ENCODE peak calls at places on chromosome 11, in seven cellular contexts. One of them, this sample, is unnamed.

GRCh38 chr11:12069053-12069676 is 41.2 kb upstream of the MICAL2 start:
- DNase-seq in Peyer's patch: no peak
- DNase-seq in CD8-positive, alpha-beta memory T cell: no peak
- DNase-seq in CD8-positive, alpha-beta T cell: no peak
- DNase-seq in left ventricle myocardium inferior: no peak
- DNase-seq in esophagus squamous epithelium: no peak
- DNase-seq in K562: peak; percentile 41
- DNase-seq in this sample: no peak

GRCh38 chr11:6618117-6619020 is 853 bp downstream of the TPP1 start:
- DNase-seq in Peyer's patch: peak; percentile 55
- DNase-seq in CD8-positive, alpha-beta memory T cell: peak; percentile 64
- DNase-seq in CD8-positive, alpha-beta T cell: peak; percentile 63
- DNase-seq in left ventricle myocardium inferior: no peak
- DNase-seq in esophagus squamous epithelium: no peak
- DNase-seq in K562: peak; percentile 75
- DNase-seq in this sample: peak; percentile 88

GRCh38 chr11:128553662-128554392 is 33.5 kb downstream of the ETS1 start:
- DNase-seq in Peyer's patch: no peak
- DNase-seq in CD8-positive, alpha-beta memory T cell: no peak
- DNase-seq in CD8-positive, alpha-beta T cell: no peak
- DNase-seq in left ventricle myocardium inferior: no peak
- DNase-seq in esophagus squamous epithelium: no peak
- DNase-seq in K562: no peak
- DNase-seq in this sample: no peak

GRCh38 chr11:59755701-59756495 is 722 bp downstream of the STX3 start:
- DNase-seq in Peyer's patch: peak; percentile 91
- DNase-seq in CD8-positive, alpha-beta memory T cell: peak; percentile 45
- DNase-seq in CD8-positive, alpha-beta T cell: peak; percentile 48
- DNase-seq in left ventricle myocardium inferior: peak; percentile 65
- DNase-seq in esophagus squamous epithelium: no peak
- DNase-seq in K562: peak; percentile 83
- DNase-seq in this sample: no peak

GRCh38 chr11:47924184-47924671 is 56.1 kb upstream of the PTPRJ start:
- DNase-seq in Peyer's patch: no peak
- DNase-seq in CD8-positive, alpha-beta memory T cell: no peak
- DNase-seq in CD8-positive, alpha-beta T cell: no peak
- DNase-seq in left ventricle myocardium inferior: no peak
- DNase-seq in esophagus squamous epithelium: no peak
- DNase-seq in K562: no peak
- DNase-seq in this sample: no peak

GRCh38 chr11:132114185-132114584 is 743.8 kb downstream of the NTM start:
- DNase-seq in Peyer's patch: no peak
- DNase-seq in CD8-positive, alpha-beta memory T cell: no peak
- DNase-seq in CD8-positive, alpha-beta T cell: no peak
- DNase-seq in left ventricle myocardium inferior: no peak
- DNase-seq in esophagus squamous epithelium: no peak
- DNase-seq in K562: no peak
- DNase-seq in this sample: no peak

GRCh38 chr11:112655386-112655785 is 305.8 kb upstream of the NCAM1 start:
- DNase-seq in Peyer's patch: no peak
- DNase-seq in CD8-positive, alpha-beta memory T cell: no peak
- DNase-seq in CD8-positive, alpha-beta T cell: no peak
- DNase-seq in left ventricle myocardium inferior: peak; percentile 87
- DNase-seq in esophagus squamous epithelium: peak; percentile 3
- DNase-seq in K562: no peak
- DNase-seq in this sample: no peak

GRCh38 chr11:109853156-109853776 is 239.9 kb upstream of the ZC3H12C start:
- DNase-seq in Peyer's patch: no peak
- DNase-seq in CD8-positive, alpha-beta memory T cell: no peak
- DNase-seq in CD8-positive, alpha-beta T cell: no peak
- DNase-seq in left ventricle myocardium inferior: no peak
- DNase-seq in esophagus squamous epithelium: no peak
- DNase-seq in K562: peak; percentile 23
- DNase-seq in this sample: peak; percentile 60

GRCh38 chr11:117830072-117830471 is 5.5 kb upstream of the FXYD2 start:
- DNase-seq in Peyer's patch: no peak
- DNase-seq in CD8-positive, alpha-beta memory T cell: no peak
- DNase-seq in CD8-positive, alpha-beta T cell: no peak
- DNase-seq in left ventricle myocardium inferior: no peak
- DNase-seq in esophagus squamous epithelium: no peak
- DNase-seq in K562: no peak
- DNase-seq in this sample: peak; percentile 6

GRCh38 chr11:1826552-1827094 is 8.2 kb upstream of the SYT8 start:
- DNase-seq in Peyer's patch: peak; percentile 69
- DNase-seq in CD8-positive, alpha-beta memory T cell: no peak
- DNase-seq in CD8-positive, alpha-beta T cell: no peak
- DNase-seq in left ventricle myocardium inferior: no peak
- DNase-seq in esophagus squamous epithelium: no peak
- DNase-seq in K562: peak; percentile 63
- DNase-seq in this sample: no peak

GRCh38 chr11:133040289-133040893 is 491.9 kb downstream of the OPCML start:
- DNase-seq in Peyer's patch: no peak
- DNase-seq in CD8-positive, alpha-beta memory T cell: no peak
- DNase-seq in CD8-positive, alpha-beta T cell: no peak
- DNase-seq in left ventricle myocardium inferior: no peak
- DNase-seq in esophagus squamous epithelium: no peak
- DNase-seq in K562: no peak
- DNase-seq in this sample: no peak

GRCh38 chr11:86477495-86478155 is 102.9 kb downstream of the CCDC81 start:
- DNase-seq in Peyer's patch: no peak
- DNase-seq in CD8-positive, alpha-beta memory T cell: no peak
- DNase-seq in CD8-positive, alpha-beta T cell: no peak
- DNase-seq in left ventricle myocardium inferior: no peak
- DNase-seq in esophagus squamous epithelium: no peak
- DNase-seq in K562: no peak
- DNase-seq in this sample: no peak

GRCh38 chr11:106309070-106309684 is 231.7 kb downstream of the AASDHPPT start:
- DNase-seq in Peyer's patch: no peak
- DNase-seq in CD8-positive, alpha-beta memory T cell: no peak
- DNase-seq in CD8-positive, alpha-beta T cell: no peak
- DNase-seq in left ventricle myocardium inferior: no peak
- DNase-seq in esophagus squamous epithelium: no peak
- DNase-seq in K562: no peak
- DNase-seq in this sample: no peak

GRCh38 chr11:113579292-113579940 is 104.2 kb upstream of the DRD2 start:
- DNase-seq in Peyer's patch: no peak
- DNase-seq in CD8-positive, alpha-beta memory T cell: no peak
- DNase-seq in CD8-positive, alpha-beta T cell: no peak
- DNase-seq in left ventricle myocardium inferior: no peak
- DNase-seq in esophagus squamous epithelium: no peak
- DNase-seq in K562: no peak
- DNase-seq in this sample: no peak

GRCh38 chr11:20661445-20661844 is 7.9 kb upstream of the NELL1 start:
- DNase-seq in Peyer's patch: no peak
- DNase-seq in CD8-positive, alpha-beta memory T cell: no peak
- DNase-seq in CD8-positive, alpha-beta T cell: no peak
- DNase-seq in left ventricle myocardium inferior: no peak
- DNase-seq in esophagus squamous epithelium: no peak
- DNase-seq in K562: no peak
- DNase-seq in this sample: no peak

GRCh38 chr11:2256293-2256913 is 14.0 kb downstream of the ASCL2 start:
- DNase-seq in Peyer's patch: no peak
- DNase-seq in CD8-positive, alpha-beta memory T cell: no peak
- DNase-seq in CD8-positive, alpha-beta T cell: no peak
- DNase-seq in left ventricle myocardium inferior: no peak
- DNase-seq in esophagus squamous epithelium: no peak
- DNase-seq in K562: no peak
- DNase-seq in this sample: no peak

GRCh38 chr11:59776210-59777066 is 21.3 kb downstream of the STX3 start:
- DNase-seq in Peyer's patch: no peak
- DNase-seq in CD8-positive, alpha-beta memory T cell: no peak
- DNase-seq in CD8-positive, alpha-beta T cell: no peak
- DNase-seq in left ventricle myocardium inferior: no peak
- DNase-seq in esophagus squamous epithelium: no peak
- DNase-seq in K562: no peak
- DNase-seq in this sample: no peak

GRCh38 chr11:10539339-10539738 is 1.6 kb downstream of the RNF141 start:
- DNase-seq in Peyer's patch: no peak
- DNase-seq in CD8-positive, alpha-beta memory T cell: no peak
- DNase-seq in CD8-positive, alpha-beta T cell: no peak
- DNase-seq in left ventricle myocardium inferior: no peak
- DNase-seq in esophagus squamous epithelium: no peak
- DNase-seq in K562: no peak
- DNase-seq in this sample: no peak

GRCh38 chr11:128052912-128053641 is 534.3 kb downstream of the ETS1 start:
- DNase-seq in Peyer's patch: no peak
- DNase-seq in CD8-positive, alpha-beta memory T cell: no peak
- DNase-seq in CD8-positive, alpha-beta T cell: no peak
- DNase-seq in left ventricle myocardium inferior: no peak
- DNase-seq in esophagus squamous epithelium: no peak
- DNase-seq in K562: no peak
- DNase-seq in this sample: no peak

DNA sequence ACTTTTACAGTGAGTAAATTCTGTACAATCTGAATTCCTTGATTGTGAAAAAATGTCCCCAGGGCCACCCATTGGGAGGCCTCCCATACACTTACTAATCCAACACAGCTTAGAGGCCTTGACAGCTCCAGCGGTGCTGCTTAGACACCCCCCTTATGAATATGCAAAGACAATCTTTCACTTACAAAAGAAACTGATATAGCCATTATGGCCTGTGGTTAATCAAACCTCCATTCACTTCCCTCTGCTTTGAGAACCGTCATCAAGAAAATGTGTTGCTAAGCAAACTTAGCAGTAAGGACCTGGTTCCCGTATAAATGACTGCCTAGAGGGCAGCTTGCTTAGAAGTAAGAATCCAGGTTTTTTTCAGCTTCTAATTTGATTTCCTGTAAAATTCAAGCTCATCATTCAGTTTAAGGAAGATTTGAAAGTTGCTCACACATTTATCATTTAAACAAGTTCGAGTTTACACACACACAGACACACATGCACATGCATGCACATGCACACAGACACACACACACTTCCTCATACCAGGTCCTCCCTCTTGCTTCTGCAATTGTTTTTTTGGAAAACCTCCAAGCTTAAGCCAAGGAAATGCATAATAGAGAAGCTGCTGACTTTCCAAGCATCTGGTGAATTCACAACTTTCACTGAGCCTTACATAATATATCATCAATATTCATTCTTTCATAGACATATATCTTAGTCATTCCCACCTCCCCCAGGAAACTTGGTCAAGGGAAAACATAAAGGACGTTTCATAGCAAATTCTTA is 137.7 kb upstream of the BLID start:
- DNase-seq in Peyer's patch: no peak
- DNase-seq in CD8-positive, alpha-beta memory T cell: no peak
- DNase-seq in CD8-positive, alpha-beta T cell: no peak
- DNase-seq in left ventricle myocardium inferior: no peak
- DNase-seq in esophagus squamous epithelium: no peak
- DNase-seq in K562: no peak
- DNase-seq in this sample: peak; percentile 40
- H3K27me3 ChIP-seq in Peyer's patch: no peaks in the 10 kb centered on the region
- H3K27me3 ChIP-seq in CD8-positive, alpha-beta memory T cell: no peaks in the 10 kb centered on the region
- H3K27me3 ChIP-seq in CD8-positive, alpha-beta T cell: no peaks in the 10 kb centered on the region
- H3K27me3 ChIP-seq in left ventricle myocardium inferior: no peaks in the 10 kb centered on the region
- H3K27me3 ChIP-seq in esophagus squamous epithelium: no peaks in the 10 kb centered on the region
- H3K27me3 ChIP-seq in K562: no peaks in the 10 kb centered on the region
- H3K27me3 ChIP-seq in this sample: no peaks in the 10 kb centered on the region

GRCh38 chr11:35419713-35420333 is 465 bp upstream of the SLC1A2 start:
- DNase-seq in Peyer's patch: no peak
- DNase-seq in CD8-positive, alpha-beta memory T cell: no peak
- DNase-seq in CD8-positive, alpha-beta T cell: no peak
- DNase-seq in left ventricle myocardium inferior: peak; percentile 18
- DNase-seq in esophagus squamous epithelium: no peak
- DNase-seq in K562: no peak
- DNase-seq in this sample: no peak
- H3K27me3 ChIP-seq in Peyer's patch: peaks cover 28% of the 10 kb centered on the region
- H3K27me3 ChIP-seq in CD8-positive, alpha-beta memory T cell: peaks cover 39% of the 10 kb centered on the region
- H3K27me3 ChIP-seq in CD8-positive, alpha-beta T cell: peaks cover 19% of the 10 kb centered on the region
- H3K27me3 ChIP-seq in left ventricle myocardium inferior: peaks cover 98% of the 10 kb centered on the region
- H3K27me3 ChIP-seq in esophagus squamous epithelium: peaks cover 6% of the 10 kb centered on the region
- H3K27me3 ChIP-seq in K562: peaks cover 24% of the 10 kb centered on the region
- H3K27me3 ChIP-seq in this sample: peaks cover 83% of the 10 kb centered on the region

GRCh38 chr11:27627979-27628378 is 72.3 kb downstream of the BDNF start:
- DNase-seq in Peyer's patch: no peak
- DNase-seq in CD8-positive, alpha-beta memory T cell: no peak
- DNase-seq in CD8-positive, alpha-beta T cell: no peak
- DNase-seq in left ventricle myocardium inferior: no peak
- DNase-seq in esophagus squamous epithelium: no peak
- DNase-seq in K562: no peak
- DNase-seq in this sample: no peak
- H3K27me3 ChIP-seq in Peyer's patch: no peaks in the 10 kb centered on the region
- H3K27me3 ChIP-seq in CD8-positive, alpha-beta memory T cell: no peaks in the 10 kb centered on the region
- H3K27me3 ChIP-seq in CD8-positive, alpha-beta T cell: no peaks in the 10 kb centered on the region
- H3K27me3 ChIP-seq in left ventricle myocardium inferior: no peaks in the 10 kb centered on the region
- H3K27me3 ChIP-seq in esophagus squamous epithelium: no peaks in the 10 kb centered on the region
- H3K27me3 ChIP-seq in K562: no peaks in the 10 kb centered on the region
- H3K27me3 ChIP-seq in this sample: peaks cover 3% of the 10 kb centered on the region

DNA sequence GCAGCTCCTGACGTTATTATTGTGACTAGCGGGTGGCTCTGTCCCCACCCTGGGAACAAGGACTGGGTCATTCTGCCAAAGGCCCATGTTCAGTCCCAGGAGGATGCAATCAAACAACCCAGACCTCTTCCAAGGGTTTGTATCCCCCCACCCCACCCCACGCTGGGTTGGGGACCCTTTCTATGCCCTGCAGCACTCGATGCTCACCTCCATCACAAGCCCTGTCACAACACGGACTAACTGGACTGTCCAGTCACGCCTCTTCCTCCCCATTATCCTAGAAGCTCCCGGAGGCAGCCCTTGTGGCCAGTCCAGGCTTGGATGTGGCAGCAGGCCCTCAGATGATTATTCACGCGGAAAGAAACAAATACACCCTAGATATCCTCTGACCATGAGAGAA is 3.7 kb downstream of the SHANK2 start:
- DNase-seq in Peyer's patch: no peak
- DNase-seq in CD8-positive, alpha-beta memory T cell: no peak
- DNase-seq in CD8-positive, alpha-beta T cell: no peak
- DNase-seq in left ventricle myocardium inferior: no peak
- DNase-seq in esophagus squamous epithelium: no peak
- DNase-seq in K562: no peak
- DNase-seq in this sample: no peak
- H3K27me3 ChIP-seq in Peyer's patch: no peaks in the 10 kb centered on the region
- H3K27me3 ChIP-seq in CD8-positive, alpha-beta memory T cell: peaks cover 24% of the 10 kb centered on the region
- H3K27me3 ChIP-seq in CD8-positive, alpha-beta T cell: no peaks in the 10 kb centered on the region
- H3K27me3 ChIP-seq in left ventricle myocardium inferior: peaks cover 100% of the 10 kb centered on the region
- H3K27me3 ChIP-seq in esophagus squamous epithelium: no peaks in the 10 kb centered on the region
- H3K27me3 ChIP-seq in K562: peaks cover 7% of the 10 kb centered on the region
- H3K27me3 ChIP-seq in this sample: peaks cover 35% of the 10 kb centered on the region

GRCh38 chr11:17354070-17354924 is 2.7 kb downstream of the NCR3LG1 start:
- DNase-seq in Peyer's patch: no peak
- DNase-seq in CD8-positive, alpha-beta memory T cell: peak; percentile 28
- DNase-seq in CD8-positive, alpha-beta T cell: peak; percentile 49
- DNase-seq in left ventricle myocardium inferior: no peak
- DNase-seq in esophagus squamous epithelium: no peak
- DNase-seq in K562: peak; percentile 62
- DNase-seq in this sample: peak; percentile 77
- H3K27me3 ChIP-seq in Peyer's patch: no peaks in the 10 kb centered on the region
- H3K27me3 ChIP-seq in CD8-positive, alpha-beta memory T cell: no peaks in the 10 kb centered on the region
- H3K27me3 ChIP-seq in CD8-positive, alpha-beta T cell: no peaks in the 10 kb centered on the region
- H3K27me3 ChIP-seq in left ventricle myocardium inferior: no peaks in the 10 kb centered on the region
- H3K27me3 ChIP-seq in esophagus squamous epithelium: no peaks in the 10 kb centered on the region
- H3K27me3 ChIP-seq in K562: no peaks in the 10 kb centered on the region
- H3K27me3 ChIP-seq in this sample: no peaks in the 10 kb centered on the region

DNA sequence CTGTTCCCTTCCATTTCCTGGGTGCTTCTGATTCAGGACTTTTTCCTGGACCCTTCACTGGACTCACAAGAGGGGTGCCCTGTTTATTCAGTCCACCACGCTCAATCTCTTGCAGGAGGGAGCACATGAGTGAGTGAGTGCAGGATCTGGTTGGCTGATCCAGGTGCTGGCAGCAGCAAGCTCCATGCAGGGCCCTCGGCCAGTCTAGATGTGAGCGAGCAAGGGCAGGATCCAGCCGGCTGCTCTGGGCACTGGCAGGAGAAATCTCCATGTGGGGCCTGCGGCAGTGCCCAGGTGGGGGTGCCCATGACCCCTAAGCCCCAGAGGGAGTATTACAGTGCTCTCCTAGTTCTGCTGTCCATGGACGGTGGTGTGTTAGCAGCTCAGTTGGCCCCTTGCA is 11.5 kb upstream of the FOLR3 start:
- DNase-seq in Peyer's patch: no peak
- DNase-seq in CD8-positive, alpha-beta memory T cell: no peak
- DNase-seq in CD8-positive, alpha-beta T cell: no peak
- DNase-seq in left ventricle myocardium inferior: no peak
- DNase-seq in esophagus squamous epithelium: no peak
- DNase-seq in K562: no peak
- DNase-seq in this sample: no peak
- H3K27me3 ChIP-seq in Peyer's patch: no peaks in the 10 kb centered on the region
- H3K27me3 ChIP-seq in CD8-positive, alpha-beta memory T cell: no peaks in the 10 kb centered on the region
- H3K27me3 ChIP-seq in CD8-positive, alpha-beta T cell: no peaks in the 10 kb centered on the region
- H3K27me3 ChIP-seq in left ventricle myocardium inferior: peaks cover 15% of the 10 kb centered on the region
- H3K27me3 ChIP-seq in esophagus squamous epithelium: no peaks in the 10 kb centered on the region
- H3K27me3 ChIP-seq in K562: no peaks in the 10 kb centered on the region
- H3K27me3 ChIP-seq in this sample: no peaks in the 10 kb centered on the region